ENCODE peak calls at places on chromosomes 4 and X, in seven cellular contexts. J is lower lobe of right lung, M is brain microvascular endothelial cell, X is uterus, Q is foreskin fibroblast, W is activated B cell treated with CpG ODN at 0.5 μM for 24 hours, C is HFF-Myc. O is an unnamed sample.

GRCh38 chrX:43861750-43862149 is 20.5 kb downstream of the MAOB start:
- DNase-seq in J (no peak), M (peak; percentile 2), X (no peak), Q (no peak), W (no peak), C (no peak), O (no peak)

GRCh38 chrX:133838761-133839676 is 146.4 kb downstream of the GPC3 start:
- DNase-seq in J (no peak), M (no peak), X (no peak), Q (peak; percentile 49), W (no peak), C (peak; percentile 3), O (peak; percentile 57)

GRCh38 chr4:147842573-147842972 is 110.7 kb downstream of the ARHGAP10 start:
- DNase-seq in J (no peak), M (peak; percentile 70), X (peak; percentile 67), Q (peak; percentile 60), W (no peak), C (no peak), O (no peak)

GRCh38 chr4:72631296-72631695 is 62.3 kb upstream of the ADAMTS3 start:
- DNase-seq in J (no peak), M (peak; percentile 89), X (peak; percentile 72), Q (peak; percentile 77), W (no peak), C (peak; percentile 30), O (no peak)

GRCh38 chrX:17846045-17846444 is 15.1 kb downstream of the RAI2 start:
- DNase-seq in J (no peak), M (no peak), X (no peak), Q (no peak), W (no peak), C (no peak), O (no peak)

GRCh38 chr4:151228196-151229119 is 48.5 kb upstream of the PRSS48 start:
- DNase-seq in J (no peak), M (peak; percentile 35), X (no peak), Q (peak; percentile 46), W (no peak), C (peak; percentile 27), O (no peak)

GRCh38 chr4:39062094-39062493 is at the start of gene KLHL5:
- DNase-seq in J (no peak), M (no peak), X (no peak), Q (no peak), W (no peak), C (no peak), O (no peak)

GRCh38 chrX:70452143-70452733 is 7.6 kb downstream of the DLG3 start:
- DNase-seq in J (peak; percentile 60), M (no peak), X (peak; percentile 67), Q (peak; percentile 68), W (peak; percentile 37), C (no peak), O (peak; percentile 65)

GRCh38 chr4:73859614-73860088 is 6.6 kb downstream of the PF4V1 start:
- DNase-seq in J (no peak), M (peak; percentile 78), X (no peak), Q (peak; percentile 30), W (no peak), C (no peak), O (no peak)

GRCh38 chr4:57080781-57081650 is 29.2 kb downstream of the IGFBP7 start:
- DNase-seq in J (no peak), M (peak; percentile 97), X (no peak), Q (peak; percentile 94), W (no peak), C (peak; percentile 91), O (no peak)

GRCh38 chr4:71570492-71570891 is 213.4 kb downstream of the GC start:
- DNase-seq in J (no peak), M (peak; percentile 81), X (no peak), Q (no peak), W (no peak), C (no peak), O (no peak)

GRCh38 chrX:45722471-45722870 is 521.8 kb upstream of the DIPK2B start:
- DNase-seq in J (no peak), M (no peak), X (no peak), Q (peak; percentile 45), W (no peak), C (no peak), O (no peak)

GRCh38 chrX:27915617-27916016 is 65.6 kb downstream of the DCAF8L1 start:
- DNase-seq in J (no peak), M (peak; percentile 16), X (no peak), Q (peak; percentile 17), W (no peak), C (peak; percentile 25), O (no peak)

GRCh38 chrX:16451331-16451730 is 198.6 kb upstream of the S100G start:
- DNase-seq in J (no peak), M (no peak), X (no peak), Q (peak; percentile 21), W (no peak), C (no peak), O (no peak)

GRCh38 chr4:24659241-24659961 is 75.0 kb upstream of the DHX15 start:
- DNase-seq in J (no peak), M (no peak), X (no peak), Q (no peak), W (no peak), C (no peak), O (no peak)

GRCh38 chr4:105670684-105671083 is 37.8 kb downstream of the INTS12 start:
- DNase-seq in J (no peak), M (no peak), X (no peak), Q (no peak), W (no peak), C (no peak), O (no peak)

GRCh38 chr4:39047691-39048090 is 14.3 kb upstream of the KLHL5 start:
- DNase-seq in J (no peak), M (peak; percentile 27), X (no peak), Q (peak; percentile 45), W (no peak), C (no peak), O (no peak)

GRCh38 chrX:68249401-68249831 is 183.9 kb downstream of the OPHN1 start:
- DNase-seq in J (no peak), M (no peak), X (peak; percentile 20), Q (no peak), W (no peak), C (no peak), O (no peak)

GRCh38 chr4:111326450-111326849 is 703.6 kb upstream of the PITX2 start:
- DNase-seq in J (no peak), M (no peak), X (no peak), Q (no peak), W (no peak), C (no peak), O (no peak)

GRCh38 chr4:123661080-123661737 is 264.6 kb downstream of the SPRY1 start:
- DNase-seq in J (no peak), M (no peak), X (no peak), Q (peak; percentile 51), W (no peak), C (no peak), O (no peak)

GRCh38 chr4:123662827-123663226 is 266.2 kb downstream of the SPRY1 start:
- DNase-seq in J (no peak), M (no peak), X (no peak), Q (no peak), W (no peak), C (no peak), O (no peak)

GRCh38 chr4:123659262-123659661 is 262.7 kb downstream of the SPRY1 start:
- DNase-seq in J (no peak), M (no peak), X (no peak), Q (no peak), W (no peak), C (no peak), O (no peak)

GRCh38 chr4:123659759-123660158 is 263.2 kb downstream of the SPRY1 start:
- DNase-seq in J (no peak), M (no peak), X (no peak), Q (peak; percentile 28), W (no peak), C (no peak), O (no peak)
- TF ChIP-seq CTCF in J (peak; percentile 31), M (peak; percentile 41), X (no peak), Q (peak; percentile 30), W (no peak), C (peak; percentile 16), O (no peak)

GRCh38 chr4:10013722-10014121 is 7.6 kb downstream of the SLC2A9 start:
- DNase-seq in J (peak; percentile 62), M (peak; percentile 38), X (no peak), Q (peak; percentile 48), W (no peak), C (no peak), O (no peak)
- TF ChIP-seq CTCF in J (peak; percentile 45), M (peak; percentile 60), X (peak; percentile 7), Q (peak; percentile 55), W (no peak), C (peak; percentile 41), O (peak; percentile 34)

GRCh38 chr4:127793528-127793927 is 11.4 kb downstream of the HSPA4L start:
- DNase-seq in J (no peak), M (no peak), X (no peak), Q (no peak), W (no peak), C (no peak), O (no peak)

GRCh38 chr4:127783026-127783769 is 1.1 kb downstream of the HSPA4L start:
- DNase-seq in J (peak; percentile 67), M (peak; percentile 54), X (peak; percentile 62), Q (peak; percentile 71), W (no peak), C (peak; percentile 17), O (peak; percentile 67)

GRCh38 chr4:127783971-127784519 is 1.9 kb downstream of the HSPA4L start:
- DNase-seq in J (no peak), M (no peak), X (no peak), Q (no peak), W (no peak), C (no peak), O (no peak)

DNA sequence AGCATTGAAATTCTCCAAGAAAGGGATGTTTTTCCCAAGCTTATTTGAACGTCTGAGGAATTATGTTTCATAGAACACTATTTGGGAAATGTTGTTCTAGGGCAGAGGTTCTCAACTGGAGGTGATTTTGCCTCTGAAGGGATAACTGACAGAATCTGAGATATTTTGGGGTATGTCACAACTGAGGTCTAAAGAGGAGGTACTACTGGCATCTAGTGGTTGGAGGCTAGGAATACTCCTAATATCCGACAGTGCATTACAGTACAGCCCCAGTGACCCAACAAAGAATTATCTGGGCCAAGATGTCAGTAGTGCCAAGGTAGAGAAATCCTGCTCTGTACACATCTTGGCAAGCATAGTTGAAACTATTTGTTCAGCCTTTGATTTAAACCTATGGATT is 6.4 kb downstream of the HSPA4L start:
- DNase-seq in J (no peak), M (no peak), X (no peak), Q (no peak), W (no peak), C (no peak), O (no peak)
- TF ChIP-seq CTCF in J (peak; percentile 19), M (peak; percentile 37), X (no peak), Q (no peak), W (no peak), C (peak; percentile 18), O (no peak)

GRCh38 chr4:7769308-7769841 is 170.3 kb downstream of the AFAP1 start:
- DNase-seq in J (no peak), M (no peak), X (no peak), Q (no peak), W (no peak), C (no peak), O (no peak)

GRCh38 chr4:7768736-7769135 is 170.9 kb downstream of the AFAP1 start:
- DNase-seq in J (peak; percentile 34), M (no peak), X (no peak), Q (no peak), W (no peak), C (no peak), O (no peak)

GRCh38 chr4:7770675-7771050 is 169.0 kb downstream of the AFAP1 start:
- DNase-seq in J (no peak), M (no peak), X (no peak), Q (no peak), W (no peak), C (no peak), O (no peak)

GRCh38 chr4:7771056-7771455 is 168.6 kb downstream of the AFAP1 start:
- DNase-seq in J (no peak), M (no peak), X (no peak), Q (no peak), W (no peak), C (no peak), O (no peak)

GRCh38 chr4:7769936-7770674 is 169.6 kb downstream of the AFAP1 start:
- DNase-seq in J (no peak), M (no peak), X (no peak), Q (peak; percentile 71), W (no peak), C (no peak), O (no peak)
- TF ChIP-seq CTCF in J (peak; percentile 53), M (peak; percentile 80), X (peak; percentile 21), Q (peak; percentile 74), W (no peak), C (peak; percentile 66), O (no peak)

O was measured in mesothelial cell of epicardium.